ENCODE peak calls at places on chromosome 10, in ten cellular contexts. One of them, this sample, is unnamed.

GRCh38 chr10:133528296-133528844 is 1.2 kb downstream of the CYP2E1 start:
- DNase-seq in H1: no peak
- DNase-seq in hepatocyte: no peak
- DNase-seq in AG09309: no peak
- DNase-seq in K562: no peak
- DNase-seq in fibroblast of pulmonary artery: no peak
- DNase-seq in psoas muscle: no peak
- DNase-seq in HCT116: no peak
- DNase-seq in transverse colon: no peak
- DNase-seq in cardiac muscle cell: peak
- DNase-seq in this sample: no peak

GRCh38 chr10:72020914-72021754 is 56.9 kb downstream of the CHST3 start:
- DNase-seq in H1: no peak
- DNase-seq in hepatocyte: no peak
- DNase-seq in AG09309: no peak
- DNase-seq in K562: no peak
- DNase-seq in fibroblast of pulmonary artery: peak
- DNase-seq in psoas muscle: no peak
- DNase-seq in HCT116: no peak
- DNase-seq in transverse colon: no peak
- DNase-seq in cardiac muscle cell: peak
- DNase-seq in this sample: no peak

GRCh38 chr10:132878730-132879407 is 63.5 kb downstream of the CFAP46 start:
- DNase-seq in H1: peak
- DNase-seq in hepatocyte: no peak
- DNase-seq in AG09309: no peak
- DNase-seq in K562: no peak
- DNase-seq in fibroblast of pulmonary artery: no peak
- DNase-seq in psoas muscle: no peak
- DNase-seq in HCT116: no peak
- DNase-seq in transverse colon: no peak
- DNase-seq in cardiac muscle cell: no peak
- DNase-seq in this sample: no peak

GRCh38 chr10:74177140-74177677 is 26.2 kb downstream of the ADK start:
- DNase-seq in H1: no peak
- DNase-seq in hepatocyte: peak
- DNase-seq in AG09309: no peak
- DNase-seq in K562: peak
- DNase-seq in fibroblast of pulmonary artery: no peak
- DNase-seq in psoas muscle: peak
- DNase-seq in HCT116: no peak
- DNase-seq in transverse colon: peak
- DNase-seq in cardiac muscle cell: peak
- DNase-seq in this sample: peak

GRCh38 chr10:48556065-48556464 is 48.8 kb downstream of the ARHGAP22 start:
- DNase-seq in H1: no peak
- DNase-seq in hepatocyte: no peak
- DNase-seq in AG09309: no peak
- DNase-seq in K562: no peak
- DNase-seq in fibroblast of pulmonary artery: no peak
- DNase-seq in psoas muscle: no peak
- DNase-seq in HCT116: no peak
- DNase-seq in transverse colon: no peak
- DNase-seq in cardiac muscle cell: no peak
- DNase-seq in this sample: no peak

GRCh38 chr10:5461201-5461585 is 38.2 kb downstream of the CALML5 start:
- DNase-seq in H1: no peak
- DNase-seq in hepatocyte: no peak
- DNase-seq in AG09309: no peak
- DNase-seq in K562: no peak
- DNase-seq in fibroblast of pulmonary artery: no peak
- DNase-seq in psoas muscle: no peak
- DNase-seq in HCT116: no peak
- DNase-seq in transverse colon: no peak
- DNase-seq in cardiac muscle cell: no peak
- DNase-seq in this sample: no peak

GRCh38 chr10:17244712-17245365 is 16.8 kb downstream of the VIM start:
- DNase-seq in H1: no peak
- DNase-seq in hepatocyte: no peak
- DNase-seq in AG09309: no peak
- DNase-seq in K562: no peak
- DNase-seq in fibroblast of pulmonary artery: no peak
- DNase-seq in psoas muscle: no peak
- DNase-seq in HCT116: no peak
- DNase-seq in transverse colon: no peak
- DNase-seq in cardiac muscle cell: no peak
- DNase-seq in this sample: no peak

GRCh38 chr10:12902135-12902572 is 99.4 kb downstream of the CCDC3 start:
- DNase-seq in H1: peak
- DNase-seq in hepatocyte: peak
- DNase-seq in AG09309: peak
- DNase-seq in K562: peak
- DNase-seq in fibroblast of pulmonary artery: peak
- DNase-seq in psoas muscle: no peak
- DNase-seq in HCT116: peak
- DNase-seq in transverse colon: peak
- DNase-seq in cardiac muscle cell: peak
- DNase-seq in this sample: peak

GRCh38 chr10:2888403-2889004 is 178.8 kb upstream of the PFKP start:
- DNase-seq in H1: no peak
- DNase-seq in hepatocyte: no peak
- DNase-seq in AG09309: no peak
- DNase-seq in K562: no peak
- DNase-seq in fibroblast of pulmonary artery: no peak
- DNase-seq in psoas muscle: no peak
- DNase-seq in HCT116: no peak
- DNase-seq in transverse colon: no peak
- DNase-seq in cardiac muscle cell: no peak
- DNase-seq in this sample: no peak

GRCh38 chr10:8787649-8788048 is 733.2 kb downstream of the GATA3 start:
- DNase-seq in H1: no peak
- DNase-seq in hepatocyte: no peak
- DNase-seq in AG09309: no peak
- DNase-seq in K562: no peak
- DNase-seq in fibroblast of pulmonary artery: no peak
- DNase-seq in psoas muscle: no peak
- DNase-seq in HCT116: no peak
- DNase-seq in transverse colon: no peak
- DNase-seq in cardiac muscle cell: no peak
- DNase-seq in this sample: no peak

GRCh38 chr10:100930368-100930767 is 17.6 kb downstream of the SLF2 start:
- DNase-seq in H1: no peak
- DNase-seq in hepatocyte: no peak
- DNase-seq in AG09309: no peak
- DNase-seq in K562: no peak
- DNase-seq in fibroblast of pulmonary artery: peak
- DNase-seq in psoas muscle: no peak
- DNase-seq in HCT116: no peak
- DNase-seq in transverse colon: no peak
- DNase-seq in cardiac muscle cell: no peak
- DNase-seq in this sample: no peak

GRCh38 chr10:104520653-104521052 is 120.4 kb upstream of the SORCS3 start:
- DNase-seq in H1: no peak
- DNase-seq in hepatocyte: no peak
- DNase-seq in AG09309: no peak
- DNase-seq in K562: no peak
- DNase-seq in fibroblast of pulmonary artery: no peak
- DNase-seq in psoas muscle: no peak
- DNase-seq in HCT116: no peak
- DNase-seq in transverse colon: no peak
- DNase-seq in cardiac muscle cell: no peak
- DNase-seq in this sample: no peak

GRCh38 chr10:111565542-111565941 is 488.7 kb downstream of the ADRA2A start:
- DNase-seq in H1: no peak
- DNase-seq in hepatocyte: no peak
- DNase-seq in AG09309: no peak
- DNase-seq in K562: no peak
- DNase-seq in fibroblast of pulmonary artery: no peak
- DNase-seq in psoas muscle: no peak
- DNase-seq in HCT116: no peak
- DNase-seq in transverse colon: no peak
- DNase-seq in cardiac muscle cell: no peak
- DNase-seq in this sample: no peak

GRCh38 chr10:76405932-76406331 is 974.5 kb downstream of the LRMDA start:
- DNase-seq in H1: no peak
- DNase-seq in hepatocyte: no peak
- DNase-seq in AG09309: no peak
- DNase-seq in K562: no peak
- DNase-seq in fibroblast of pulmonary artery: no peak
- DNase-seq in psoas muscle: no peak
- DNase-seq in HCT116: no peak
- DNase-seq in transverse colon: no peak
- DNase-seq in cardiac muscle cell: peak
- DNase-seq in this sample: no peak

GRCh38 chr10:124043310-124044142 is 49.9 kb downstream of the CHST15 start:
- DNase-seq in H1: no peak
- DNase-seq in hepatocyte: no peak
- DNase-seq in AG09309: no peak
- DNase-seq in K562: no peak
- DNase-seq in fibroblast of pulmonary artery: no peak
- DNase-seq in psoas muscle: no peak
- DNase-seq in HCT116: no peak
- DNase-seq in transverse colon: peak
- DNase-seq in cardiac muscle cell: no peak
- DNase-seq in this sample: peak
- H3K4me3 ChIP-seq in H1: no peak
- H3K4me3 ChIP-seq in hepatocyte: no peak
- H3K4me3 ChIP-seq in AG09309: no peak
- H3K4me3 ChIP-seq in K562: no peak
- H3K4me3 ChIP-seq in fibroblast of pulmonary artery: no peak
- H3K4me3 ChIP-seq in psoas muscle: peak
- H3K4me3 ChIP-seq in HCT116: no peak
- H3K4me3 ChIP-seq in transverse colon: no peak
- H3K4me3 ChIP-seq in cardiac muscle cell: no peak
- H3K4me3 ChIP-seq in this sample: no peak

GRCh38 chr10:119290301-119291036 is 83.1 kb downstream of the GRK5 start:
- DNase-seq in H1: no peak
- DNase-seq in hepatocyte: no peak
- DNase-seq in AG09309: no peak
- DNase-seq in K562: no peak
- DNase-seq in fibroblast of pulmonary artery: peak
- DNase-seq in psoas muscle: no peak
- DNase-seq in HCT116: no peak
- DNase-seq in transverse colon: no peak
- DNase-seq in cardiac muscle cell: no peak
- DNase-seq in this sample: no peak
- TF ChIP-seq CTCF in H1: peak
- TF ChIP-seq CTCF in hepatocyte: peak
- TF ChIP-seq CTCF in AG09309: peak
- TF ChIP-seq CTCF in K562: peak
- TF ChIP-seq CTCF in fibroblast of pulmonary artery: peak
- TF ChIP-seq CTCF in psoas muscle: no peak
- TF ChIP-seq CTCF in HCT116: peak
- TF ChIP-seq CTCF in transverse colon: no peak
- TF ChIP-seq CTCF in cardiac muscle cell: no peak
- TF ChIP-seq CTCF in this sample: peak

DNA sequence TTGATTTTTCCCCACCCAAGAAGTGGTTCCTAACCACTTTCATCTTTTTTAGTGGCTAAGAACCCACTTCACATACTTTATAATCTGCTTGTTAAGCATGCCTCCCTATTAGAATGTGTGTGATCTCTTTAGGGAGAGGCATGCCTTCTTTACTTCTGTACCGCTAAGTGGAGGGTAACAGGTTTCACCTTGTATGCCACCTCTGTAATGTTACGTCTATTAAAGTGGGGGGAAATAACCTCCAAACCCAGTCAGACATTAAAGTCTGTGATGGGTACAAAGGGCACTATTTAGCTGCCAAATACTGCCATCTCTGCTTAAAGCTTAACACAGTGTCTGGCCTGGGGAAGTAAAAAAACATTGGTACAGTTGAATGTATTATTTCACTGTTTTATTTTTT is 51.9 kb downstream of the EPC1 start:
- DNase-seq in H1: no peak
- DNase-seq in hepatocyte: no peak
- DNase-seq in AG09309: no peak
- DNase-seq in K562: no peak
- DNase-seq in fibroblast of pulmonary artery: no peak
- DNase-seq in psoas muscle: no peak
- DNase-seq in HCT116: no peak
- DNase-seq in transverse colon: no peak
- DNase-seq in cardiac muscle cell: no peak
- DNase-seq in this sample: no peak
- H3K4me3 ChIP-seq in H1: no peak
- H3K4me3 ChIP-seq in hepatocyte: no peak
- H3K4me3 ChIP-seq in AG09309: no peak
- H3K4me3 ChIP-seq in K562: no peak
- H3K4me3 ChIP-seq in fibroblast of pulmonary artery: no peak
- H3K4me3 ChIP-seq in psoas muscle: no peak
- H3K4me3 ChIP-seq in HCT116: no peak
- H3K4me3 ChIP-seq in transverse colon: no peak
- H3K4me3 ChIP-seq in cardiac muscle cell: no peak
- H3K4me3 ChIP-seq in this sample: no peak

GRCh38 chr10:119199231-119199992 is 8.0 kb upstream of the GRK5 start:
- DNase-seq in H1: peak
- DNase-seq in hepatocyte: peak
- DNase-seq in AG09309: no peak
- DNase-seq in K562: peak
- DNase-seq in fibroblast of pulmonary artery: peak
- DNase-seq in psoas muscle: peak
- DNase-seq in HCT116: peak
- DNase-seq in transverse colon: peak
- DNase-seq in cardiac muscle cell: peak
- DNase-seq in this sample: peak
- TF ChIP-seq CTCF in H1: peak
- TF ChIP-seq CTCF in hepatocyte: peak
- TF ChIP-seq CTCF in AG09309: peak
- TF ChIP-seq CTCF in K562: peak
- TF ChIP-seq CTCF in fibroblast of pulmonary artery: peak
- TF ChIP-seq CTCF in psoas muscle: peak
- TF ChIP-seq CTCF in HCT116: peak
- TF ChIP-seq CTCF in transverse colon: peak
- TF ChIP-seq CTCF in cardiac muscle cell: peak
- TF ChIP-seq CTCF in this sample: peak

GRCh38 chr10:70672165-70672992 is at the start of gene ADAMTS14:
- DNase-seq in H1: peak
- DNase-seq in hepatocyte: peak
- DNase-seq in AG09309: no peak
- DNase-seq in K562: peak
- DNase-seq in fibroblast of pulmonary artery: no peak
- DNase-seq in psoas muscle: peak
- DNase-seq in HCT116: peak
- DNase-seq in transverse colon: peak
- DNase-seq in cardiac muscle cell: peak
- DNase-seq in this sample: peak
- H3K4me3 ChIP-seq in H1: peak
- H3K4me3 ChIP-seq in hepatocyte: no peak
- H3K4me3 ChIP-seq in AG09309: peak
- H3K4me3 ChIP-seq in K562: peak
- H3K4me3 ChIP-seq in fibroblast of pulmonary artery: peak
- H3K4me3 ChIP-seq in psoas muscle: peak
- H3K4me3 ChIP-seq in HCT116: peak
- H3K4me3 ChIP-seq in transverse colon: peak
- H3K4me3 ChIP-seq in cardiac muscle cell: peak
- H3K4me3 ChIP-seq in this sample: no peak

This sample was measured in epithelial cell of esophagus.